ENCODE peak calls at places on chromosomes 2 and 18, in six cellular contexts. B, U, J, X, E and R are unnamed samples.

GRCh38 chr18:57666818-57667497 is 45.3 kb upstream of the NARS1 start:
- DNase-seq in U (no peak), X (peak), E (no peak), J (peak), B (no peak), R (no peak)

GRCh38 chr2:156333951-156334495 is 1.5 kb upstream of the NR4A2 start:
- DNase-seq in E (peak), B (peak), J (peak), U (peak), X (peak), R (peak)

GRCh38 chr2:233402774-233403173 is 48.5 kb downstream of the DGKD start:
- DNase-seq in E (no peak), U (no peak), X (no peak), J (no peak), B (no peak), R (peak)

GRCh38 chr2:86037141-86037794 is 68.4 kb downstream of the POLR1A start:
- DNase-seq in U (peak), X (peak), E (peak), J (no peak), B (peak), R (peak)

GRCh38 chr2:233354971-233355574 is 779 bp downstream of the DGKD start:
- DNase-seq in J (peak), U (no peak), E (peak), B (peak), X (no peak), R (peak)

GRCh38 chr2:95071856-95072255 is 46.3 kb downstream of the MAL start:
- DNase-seq in E (no peak), J (no peak), B (no peak), U (no peak), X (no peak), R (no peak)

GRCh38 chr18:49920731-49921130 is 107.4 kb upstream of the ACAA2 start:
- DNase-seq in E (no peak), U (no peak), B (no peak), X (peak), J (peak), R (no peak)

GRCh38 chr2:202186641-202187202 is 51.7 kb downstream of the SUMO1 start:
- DNase-seq in B (no peak), E (no peak), X (no peak), J (no peak), U (no peak), R (no peak)

GRCh38 chr2:8494589-8494988 is 187.3 kb upstream of the ID2 start:
- DNase-seq in B (no peak), U (no peak), E (peak), J (no peak), X (no peak), R (no peak)

GRCh38 chr2:65071499-65072180 is 15.4 kb downstream of the CEP68 start:
- DNase-seq in E (no peak), B (no peak), J (no peak), U (no peak), X (peak), R (no peak)

GRCh38 chr2:65070856-65071255 is 14.6 kb downstream of the CEP68 start:
- DNase-seq in X (no peak), E (no peak), U (no peak), J (no peak), B (no peak), R (no peak)

GRCh38 chr2:65069425-65069824 is 13.2 kb downstream of the CEP68 start:
- DNase-seq in J (no peak), U (no peak), B (no peak), X (no peak), E (no peak), R (no peak)

GRCh38 chr2:65072181-65072970 is 16.2 kb downstream of the CEP68 start:
- DNase-seq in B (no peak), J (no peak), U (no peak), X (no peak), E (no peak), R (no peak)

DNA sequence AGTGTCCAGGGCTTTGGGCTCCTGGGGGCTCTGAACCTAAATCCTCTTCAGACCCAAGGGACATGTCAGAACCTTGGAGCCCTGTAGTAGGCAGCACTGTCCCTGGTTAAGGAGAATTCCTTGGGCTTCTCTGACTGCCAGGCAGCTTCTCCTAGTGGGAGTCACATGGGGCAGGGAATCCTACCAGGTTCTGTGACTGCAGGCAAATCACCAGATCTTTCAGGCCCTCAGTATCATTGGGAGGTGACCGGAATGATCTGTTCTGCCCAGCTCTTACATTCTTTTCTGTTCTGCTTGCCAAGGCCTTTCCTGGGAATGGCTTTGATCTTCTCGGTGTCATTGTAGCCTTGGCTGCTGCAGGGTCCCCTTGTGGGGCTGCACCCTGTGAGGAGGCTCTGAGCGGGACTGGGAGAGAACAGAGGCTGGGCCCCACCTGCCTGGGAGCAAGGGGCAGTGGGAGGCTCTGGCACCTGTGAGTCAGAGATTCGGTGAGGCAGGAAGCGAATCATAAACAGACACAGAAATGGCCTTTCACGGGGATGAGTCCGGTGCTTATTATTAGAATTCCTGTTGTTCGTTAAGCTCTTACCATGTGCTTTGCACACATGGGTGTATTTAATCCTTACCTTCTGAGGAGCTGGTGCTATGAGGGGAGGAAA is 14.1 kb downstream of the CEP68 start:
- DNase-seq in J (peak), X (no peak), U (no peak), E (peak), B (no peak), R (no peak)
- H3K27ac ChIP-seq in J (peak), X (no peak), U (peak), E (peak), B (peak), R (peak)

GRCh38 chr18:34222025-34222395 is 2.7 kb downstream of the NOL4 start:
- DNase-seq in U (no peak), X (no peak), J (no peak), B (no peak), E (no peak), R (no peak)
- H3K27ac ChIP-seq in U (no peak), X (no peak), J (no peak), B (no peak), E (no peak), R (no peak)

GRCh38 chr18:21454725-21455124 is 145.8 kb downstream of the ESCO1 start:
- DNase-seq in X (no peak), B (no peak), U (no peak), E (no peak), J (no peak), R (no peak)
- H3K27ac ChIP-seq in X (no peak), B (no peak), U (no peak), E (no peak), J (no peak), R (no peak)

GRCh38 chr2:200318940-200319435 is 12.5 kb downstream of the SPATS2L start:
- DNase-seq in J (no peak), B (no peak), X (no peak), E (no peak), U (no peak), R (no peak)
- H3K27ac ChIP-seq in J (no peak), B (no peak), X (no peak), E (no peak), U (peak), R (no peak)

GRCh38 chr2:20594048-20594750 is 56.7 kb downstream of the HS1BP3 start:
- DNase-seq in J (no peak), E (no peak), X (no peak), B (no peak), U (no peak), R (peak)
- H3K27ac ChIP-seq in J (peak), E (no peak), X (peak), B (peak), U (peak), R (peak)

DNA sequence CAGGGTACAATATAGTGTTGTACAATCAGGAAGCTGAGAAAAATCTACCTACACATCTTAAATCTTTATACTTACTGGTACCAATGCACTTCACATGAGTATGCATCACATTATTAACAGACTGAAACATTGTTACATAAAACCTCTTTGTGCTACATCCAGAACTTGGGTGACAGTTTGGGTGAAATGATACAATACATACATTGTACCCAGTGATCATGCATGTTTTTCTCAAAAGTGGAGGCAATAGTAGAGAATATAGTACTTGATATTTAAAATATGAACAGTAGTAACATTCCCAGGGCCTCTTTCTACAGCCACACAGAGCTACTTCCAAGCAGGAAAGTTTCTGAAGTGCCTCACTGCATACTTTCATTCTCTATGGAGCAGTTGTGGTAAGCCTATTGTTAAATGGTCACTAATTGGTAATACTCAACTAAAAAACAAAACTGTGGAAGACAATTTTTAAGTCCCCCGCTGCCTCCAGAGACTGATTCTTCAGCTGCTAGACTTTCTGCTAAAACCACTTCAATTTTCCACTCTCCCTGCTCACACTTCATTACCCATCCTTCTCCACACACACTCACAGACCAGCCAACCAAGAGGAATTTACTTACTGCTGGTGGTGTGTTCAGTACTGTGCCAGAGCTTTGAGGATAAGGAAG is 22.9 kb upstream of the GRB14 start:
- DNase-seq in X (no peak), B (no peak), J (no peak), U (no peak), E (no peak), R (no peak)
- H3K27ac ChIP-seq in X (no peak), B (no peak), J (no peak), U (no peak), E (no peak), R (no peak)

GRCh38 chr2:176130153-176130916 is 830 bp downstream of the HOXD8 start:
- DNase-seq in E (no peak), X (no peak), J (peak), B (no peak), U (no peak), R (no peak)
- H3K27ac ChIP-seq in E (peak), X (no peak), J (peak), B (no peak), U (no peak), R (peak)